ENCODE peak calls at places on chromosomes 13 and 19, in eight cellular contexts. E is Peyer's patch, O is fibroblast of pulmonary artery, R is tibial nerve, Y is lower leg skin, K is fibroblast of lung, Z is upper lobe of right lung, L is left ventricle myocardium inferior. U is an unnamed sample.
A peak's percentile ranks its signal among the peaks of the same experiment; 100 is the strongest.

GRCh38 chr13:52359534-52359933 is 46.4 kb downstream of the THSD1 start:
- DNase-seq in L (no peak), E (no peak), O (peak; percentile 49), Z (no peak), Y (no peak), K (peak; percentile 11), R (no peak), U (no peak)

GRCh38 chr13:21075303-21076264 is 14.2 kb upstream of the LATS2 start:
- DNase-seq in K (peak; percentile 42), Y (no peak), R (no peak), O (no peak), L (peak; percentile 53), Z (peak; percentile 72), E (no peak), U (peak; percentile 29)

GRCh38 chr13:85520445-85520844 is 278.8 kb downstream of the SLITRK6 start:
- DNase-seq in Y (no peak), E (no peak), L (no peak), Z (no peak), R (no peak), K (peak; percentile 40), O (peak; percentile 68), U (no peak)

GRCh38 chr13:114115796-114116195 is 16.6 kb downstream of the RASA3 start:
- DNase-seq in Z (peak; percentile 54), R (peak; percentile 4), L (no peak), K (no peak), Y (peak; percentile 76), E (no peak), O (no peak), U (no peak)

GRCh38 chr13:45119469-45119989 is 781 bp upstream of the GTF2F2 start:
- DNase-seq in Z (no peak), L (no peak), O (peak; percentile 60), Y (no peak), R (no peak), E (peak; percentile 67), K (peak; percentile 79), U (no peak)

GRCh38 chr19:39046037-39046821 is 13.9 kb upstream of the FBXO27 start:
- DNase-seq in O (no peak), E (no peak), R (no peak), L (no peak), Y (no peak), K (no peak), Z (no peak), U (peak; percentile 56)

GRCh38 chr19:12796146-12797071 is 5.1 kb downstream of the JUNB start:
- DNase-seq in O (peak; percentile 89), K (peak; percentile 73), Y (peak; percentile 94), L (peak; percentile 59), E (peak; percentile 72), Z (peak; percentile 84), R (no peak), U (peak; percentile 70)

GRCh38 chr19:32676186-32676894 is 692 bp downstream of the RGS9BP start:
- DNase-seq in R (no peak), E (no peak), L (no peak), Z (peak; percentile 73), O (no peak), K (no peak), Y (no peak), U (peak; percentile 47)

GRCh38 chr13:44374348-44374712 is 706 bp downstream of the SERP2 start:
- DNase-seq in O (no peak), K (no peak), Y (no peak), E (no peak), L (no peak), Z (no peak), R (no peak), U (no peak)

GRCh38 chr13:113763254-113763653 is 4.2 kb downstream of the TMEM255B start:
- DNase-seq in Z (peak; percentile 13), L (no peak), R (no peak), K (no peak), O (no peak), Y (peak; percentile 68), E (no peak), U (no peak)

GRCh38 chr19:8635422-8635821 is 5.0 kb downstream of the NFILZ start:
- DNase-seq in L (no peak), R (no peak), Y (no peak), K (peak; percentile 81), E (no peak), Z (no peak), O (no peak), U (no peak)

GRCh38 chr13:36219883-36220282 is 5.5 kb upstream of the SOHLH2 start:
- DNase-seq in R (no peak), L (no peak), Z (no peak), Y (no peak), O (no peak), K (no peak), E (no peak), U (no peak)

GRCh38 chr13:44196186-44196751 is 177.4 kb upstream of the SERP2 start:
- DNase-seq in K (no peak), Z (no peak), L (no peak), E (no peak), Y (no peak), R (no peak), O (no peak), U (no peak)

GRCh38 chr13:40247845-40248244 is 418.6 kb downstream of the FOXO1 start:
- DNase-seq in E (no peak), L (no peak), K (peak; percentile 18), O (peak; percentile 58), Z (no peak), R (no peak), Y (no peak), U (no peak)

GRCh38 chr13:111568290-111568689 is 247.8 kb downstream of the TEX29 start:
- DNase-seq in E (no peak), K (no peak), O (no peak), Y (no peak), R (no peak), Z (no peak), L (no peak), U (no peak)

DNA sequence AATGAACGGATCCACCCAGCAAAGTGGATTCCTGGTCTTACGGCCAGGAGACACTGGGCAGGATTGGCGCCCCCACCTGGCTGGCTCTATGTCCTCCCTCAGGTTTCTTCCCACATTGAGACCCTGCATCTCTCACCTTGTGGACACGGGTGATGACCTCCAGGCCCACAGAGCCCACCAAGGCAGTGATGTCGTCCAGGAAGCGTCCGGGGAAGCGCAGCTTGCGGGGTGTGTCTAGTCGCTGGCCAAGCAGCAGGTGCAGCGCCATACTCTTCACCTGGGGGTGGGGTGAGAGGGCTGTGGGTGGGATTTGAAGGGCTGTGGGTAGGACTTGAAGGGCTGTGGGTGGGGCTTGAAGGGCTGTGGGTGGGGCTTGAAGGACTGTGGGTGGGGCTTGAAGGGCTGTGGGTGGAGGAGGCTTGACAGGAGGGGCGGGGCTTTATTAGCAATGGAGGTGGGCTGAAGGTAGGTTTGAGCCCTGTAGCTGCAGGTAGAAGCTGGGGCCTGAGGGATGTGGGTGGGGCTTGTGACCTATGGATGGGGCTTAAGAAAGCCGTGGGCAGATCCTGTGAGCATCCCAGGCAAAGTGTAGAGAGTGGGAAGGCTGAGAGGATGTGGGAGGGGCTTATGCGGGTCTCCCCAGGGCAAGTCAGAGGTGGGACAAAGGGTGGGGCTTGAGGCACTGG is 12.1 kb upstream of the ANGPTL8 start:
- DNase-seq in K (no peak), E (no peak), O (no peak), L (no peak), R (no peak), Z (no peak), Y (no peak), U (peak; percentile 19)
- TF ChIP-seq CTCF in K (no peak), E (peak; percentile 11), O (no peak), L (no peak), R (no peak), Z (no peak), Y (no peak), U (no peak)

GRCh38 chr19:2112516-2113320 is 16.0 kb downstream of the IZUMO4 start:
- DNase-seq in E (no peak), L (no peak), Z (no peak), K (no peak), Y (no peak), R (no peak), O (no peak), U (no peak)

GRCh38 chr19:2111425-2111824 is 14.7 kb downstream of the IZUMO4 start:
- DNase-seq in O (no peak), R (no peak), E (no peak), Y (no peak), Z (no peak), L (no peak), K (no peak), U (no peak)

GRCh38 chr19:2109278-2109864 is 12.7 kb downstream of the IZUMO4 start:
- DNase-seq in Y (no peak), L (no peak), R (no peak), O (no peak), K (no peak), Z (no peak), E (no peak), U (no peak)

GRCh38 chr19:2111886-2112285 is 15.2 kb downstream of the IZUMO4 start:
- DNase-seq in K (no peak), L (no peak), E (peak; percentile 20), O (no peak), R (no peak), Y (no peak), Z (no peak), U (no peak)

DNA sequence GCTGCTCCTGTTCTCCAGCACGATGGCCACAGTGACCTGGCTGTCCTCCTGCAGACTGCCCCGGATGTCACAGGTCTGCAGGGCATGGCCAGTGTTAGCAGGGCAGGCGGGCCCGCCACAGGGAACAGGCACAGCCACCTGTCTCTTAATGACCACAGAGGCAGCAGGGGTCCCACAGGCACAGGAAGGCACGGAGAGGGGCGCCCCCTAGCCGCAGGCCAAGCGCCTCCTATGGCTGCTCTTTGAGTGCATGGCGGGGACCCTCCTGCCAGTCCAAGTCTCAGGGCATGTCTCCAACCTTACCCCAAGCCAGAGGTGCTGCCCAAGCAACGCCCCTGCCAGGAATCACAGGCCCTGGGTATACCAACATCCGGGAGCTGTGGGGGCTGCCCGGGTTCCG is 14.1 kb downstream of the IZUMO4 start:
- DNase-seq in R (no peak), Y (no peak), O (no peak), Z (no peak), L (no peak), K (no peak), E (no peak), U (no peak)
- TF ChIP-seq CTCF in R (no peak), Y (no peak), O (no peak), Z (no peak), L (no peak), K (no peak), E (no peak), U (no peak)

DNA sequence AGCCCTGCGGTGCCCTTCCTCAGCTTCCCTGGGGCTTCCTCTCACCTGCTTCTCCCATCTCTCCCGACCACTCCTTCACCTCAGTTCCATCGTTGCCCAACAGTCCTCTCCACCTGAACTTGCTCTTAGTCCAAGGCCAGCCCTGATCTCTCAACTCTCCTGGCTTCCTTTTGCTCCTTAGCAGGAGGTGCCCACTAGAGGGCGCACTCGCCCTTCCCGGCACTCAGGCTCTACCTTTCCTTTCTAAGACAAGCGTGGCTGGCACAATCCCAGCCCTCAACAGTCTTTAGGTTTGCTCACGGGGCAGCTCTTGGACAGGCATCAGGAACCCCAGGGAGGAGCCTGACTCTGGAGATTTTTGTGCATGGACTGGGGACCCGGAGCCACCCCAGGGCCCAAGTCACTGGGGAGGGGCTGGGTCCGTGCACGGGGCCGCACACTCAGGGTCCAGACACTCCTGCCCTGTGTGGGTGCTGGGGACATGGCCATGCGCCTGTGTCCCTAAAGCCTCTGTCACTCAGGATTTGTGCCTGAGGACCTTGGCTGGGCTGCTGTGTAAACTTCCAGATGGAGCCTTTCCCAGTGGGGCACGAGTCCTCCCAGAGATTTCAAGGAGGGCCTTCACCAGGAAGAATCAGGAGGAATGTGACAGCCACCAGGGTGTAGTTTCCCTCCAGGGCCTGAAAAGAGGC is 12.1 kb upstream of the CEACAM8 start:
- DNase-seq in L (peak; percentile 23), O (peak; percentile 33), R (no peak), Z (peak; percentile 90), Y (no peak), E (peak; percentile 20), K (peak; percentile 2), U (peak; percentile 88)
- TF ChIP-seq CTCF in L (peak; percentile 58), O (peak; percentile 64), R (peak; percentile 16), Z (peak; percentile 73), Y (no peak), E (peak; percentile 49), K (peak; percentile 58), U (peak; percentile 89)

GRCh38 chr13:100182894-100183490 is 94.1 kb downstream of the PCCA start:
- DNase-seq in O (no peak), R (no peak), L (no peak), Y (no peak), K (no peak), Z (no peak), E (no peak), U (no peak)
- TF ChIP-seq CTCF in O (no peak), R (no peak), L (no peak), Y (no peak), K (no peak), Z (no peak), E (no peak), U (no peak)